ENCODE peak calls at places on chromosomes 2 and 18, in ten cellular contexts. One of them, this sample, is unnamed. For H3K4me1, the result is how much of the 10 kb centered on the place peaks cover.

GRCh38 chr2:239109041-239109915 is 261.4 kb downstream of the TWIST2 start:
- DNase-seq in endothelial cell of umbilical vein: peak
- DNase-seq in GM23338: no peak
- DNase-seq in transverse colon: peak
- DNase-seq in HepG2: no peak
- DNase-seq in K562: no peak
- DNase-seq in prostate gland: peak
- DNase-seq in HCT116: no peak
- DNase-seq in stomach: peak
- DNase-seq in breast epithelium: no peak
- DNase-seq in this sample: no peak

GRCh38 chr2:216287251-216287650 is 85.0 kb downstream of the MARCHF4 start:
- DNase-seq in HepG2: peak
- DNase-seq in stomach: no peak
- DNase-seq in HCT116: no peak
- DNase-seq in prostate gland: peak
- DNase-seq in transverse colon: no peak
- DNase-seq in endothelial cell of umbilical vein: no peak
- DNase-seq in GM23338: no peak
- DNase-seq in breast epithelium: no peak
- DNase-seq in K562: no peak
- DNase-seq in this sample: no peak

GRCh38 chr2:166411473-166412230 is 35.9 kb upstream of the SCN9A start:
- DNase-seq in prostate gland: no peak
- DNase-seq in GM23338: no peak
- DNase-seq in breast epithelium: no peak
- DNase-seq in HepG2: no peak
- DNase-seq in endothelial cell of umbilical vein: no peak
- DNase-seq in transverse colon: no peak
- DNase-seq in HCT116: peak
- DNase-seq in K562: no peak
- DNase-seq in stomach: no peak
- DNase-seq in this sample: no peak

GRCh38 chr2:239386001-239386670 is 14.7 kb downstream of the HDAC4 start:
- DNase-seq in HepG2: no peak
- DNase-seq in GM23338: no peak
- DNase-seq in breast epithelium: no peak
- DNase-seq in stomach: no peak
- DNase-seq in HCT116: no peak
- DNase-seq in prostate gland: no peak
- DNase-seq in transverse colon: no peak
- DNase-seq in K562: no peak
- DNase-seq in endothelial cell of umbilical vein: no peak
- DNase-seq in this sample: peak

GRCh38 chr2:242075163-242075562 is 205.6 kb downstream of the RTP5 start:
- DNase-seq in stomach: no peak
- DNase-seq in HepG2: no peak
- DNase-seq in GM23338: no peak
- DNase-seq in endothelial cell of umbilical vein: no peak
- DNase-seq in transverse colon: no peak
- DNase-seq in breast epithelium: no peak
- DNase-seq in K562: no peak
- DNase-seq in HCT116: peak
- DNase-seq in prostate gland: no peak
- DNase-seq in this sample: no peak

GRCh38 chr18:22342625-22343024 is 75.1 kb downstream of the CTAGE1 start:
- DNase-seq in GM23338: no peak
- DNase-seq in breast epithelium: no peak
- DNase-seq in K562: peak
- DNase-seq in endothelial cell of umbilical vein: peak
- DNase-seq in stomach: peak
- DNase-seq in HCT116: no peak
- DNase-seq in prostate gland: no peak
- DNase-seq in transverse colon: peak
- DNase-seq in HepG2: no peak
- DNase-seq in this sample: no peak

GRCh38 chr2:107064750-107065149 is 178.8 kb upstream of the ST6GAL2 start:
- DNase-seq in transverse colon: no peak
- DNase-seq in GM23338: no peak
- DNase-seq in stomach: no peak
- DNase-seq in prostate gland: no peak
- DNase-seq in K562: no peak
- DNase-seq in HepG2: no peak
- DNase-seq in HCT116: no peak
- DNase-seq in endothelial cell of umbilical vein: no peak
- DNase-seq in breast epithelium: no peak
- DNase-seq in this sample: no peak

GRCh38 chr2:74374509-74375205 is 5.5 kb downstream of the DCTN1 start:
- DNase-seq in stomach: peak
- DNase-seq in HepG2: no peak
- DNase-seq in breast epithelium: no peak
- DNase-seq in transverse colon: peak
- DNase-seq in GM23338: peak
- DNase-seq in K562: peak
- DNase-seq in endothelial cell of umbilical vein: peak
- DNase-seq in HCT116: no peak
- DNase-seq in prostate gland: peak
- DNase-seq in this sample: no peak

GRCh38 chr2:179273461-179273962 is 8.9 kb upstream of the SESTD1 start:
- DNase-seq in endothelial cell of umbilical vein: no peak
- DNase-seq in transverse colon: no peak
- DNase-seq in HepG2: peak
- DNase-seq in GM23338: no peak
- DNase-seq in K562: no peak
- DNase-seq in prostate gland: no peak
- DNase-seq in breast epithelium: no peak
- DNase-seq in HCT116: no peak
- DNase-seq in stomach: no peak
- DNase-seq in this sample: no peak

GRCh38 chr2:37633838-37634237 is 37.6 kb downstream of the CDC42EP3 start:
- DNase-seq in prostate gland: no peak
- DNase-seq in breast epithelium: no peak
- DNase-seq in GM23338: no peak
- DNase-seq in stomach: no peak
- DNase-seq in transverse colon: no peak
- DNase-seq in HCT116: no peak
- DNase-seq in endothelial cell of umbilical vein: no peak
- DNase-seq in HepG2: no peak
- DNase-seq in K562: no peak
- DNase-seq in this sample: no peak

GRCh38 chr2:176079851-176080539 is 3.8 kb downstream of the EVX2 start:
- DNase-seq in prostate gland: no peak
- DNase-seq in endothelial cell of umbilical vein: no peak
- DNase-seq in HepG2: no peak
- DNase-seq in K562: peak
- DNase-seq in GM23338: peak
- DNase-seq in breast epithelium: no peak
- DNase-seq in transverse colon: no peak
- DNase-seq in HCT116: peak
- DNase-seq in stomach: no peak
- DNase-seq in this sample: no peak

GRCh38 chr18:32349728-32350395 is 120.8 kb downstream of the GAREM1 start:
- DNase-seq in HCT116: peak
- DNase-seq in stomach: peak
- DNase-seq in HepG2: peak
- DNase-seq in prostate gland: peak
- DNase-seq in GM23338: no peak
- DNase-seq in endothelial cell of umbilical vein: peak
- DNase-seq in transverse colon: peak
- DNase-seq in K562: no peak
- DNase-seq in breast epithelium: peak
- DNase-seq in this sample: no peak

GRCh38 chr2:80288576-80288975 is 16.0 kb downstream of the LRRTM1 start:
- DNase-seq in endothelial cell of umbilical vein: no peak
- DNase-seq in HCT116: no peak
- DNase-seq in stomach: no peak
- DNase-seq in breast epithelium: no peak
- DNase-seq in GM23338: peak
- DNase-seq in transverse colon: no peak
- DNase-seq in prostate gland: no peak
- DNase-seq in HepG2: no peak
- DNase-seq in K562: peak
- DNase-seq in this sample: no peak

GRCh38 chr18:907171-907879 is 2.7 kb downstream of the ADCYAP1 start:
- DNase-seq in HepG2: no peak
- DNase-seq in breast epithelium: no peak
- DNase-seq in HCT116: no peak
- DNase-seq in transverse colon: no peak
- DNase-seq in stomach: no peak
- DNase-seq in K562: no peak
- DNase-seq in prostate gland: no peak
- DNase-seq in GM23338: peak
- DNase-seq in endothelial cell of umbilical vein: no peak
- DNase-seq in this sample: no peak

GRCh38 chr2:52518673-52519072 is 1248.9 kb upstream of the CHAC2 start:
- DNase-seq in HepG2: no peak
- DNase-seq in K562: no peak
- DNase-seq in endothelial cell of umbilical vein: no peak
- DNase-seq in GM23338: no peak
- DNase-seq in HCT116: no peak
- DNase-seq in stomach: no peak
- DNase-seq in breast epithelium: no peak
- DNase-seq in prostate gland: no peak
- DNase-seq in transverse colon: no peak
- DNase-seq in this sample: no peak

DNA sequence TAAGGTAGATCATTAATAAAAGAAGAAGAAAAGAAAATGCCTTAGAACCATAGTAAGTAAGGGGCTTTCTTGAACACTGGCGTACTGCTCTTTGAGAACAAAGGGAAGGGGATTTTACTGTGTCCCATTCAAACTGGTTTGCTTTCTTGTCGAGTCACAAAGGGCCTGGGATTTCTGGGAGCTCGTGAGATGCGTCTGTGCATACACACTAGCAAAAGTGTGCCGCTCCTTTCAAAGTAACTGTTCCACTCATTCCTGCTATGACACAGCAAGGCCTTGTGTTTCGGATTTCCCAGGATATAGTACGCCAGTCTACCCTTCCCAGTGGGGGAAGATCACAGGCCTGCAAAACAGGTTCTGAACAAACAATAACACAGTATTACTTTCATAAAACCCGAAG is 93.0 kb downstream of the KCTD18 start:
- DNase-seq in HCT116: no peak
- DNase-seq in breast epithelium: no peak
- DNase-seq in stomach: no peak
- DNase-seq in endothelial cell of umbilical vein: no peak
- DNase-seq in transverse colon: no peak
- DNase-seq in GM23338: peak
- DNase-seq in K562: no peak
- DNase-seq in prostate gland: peak
- DNase-seq in HepG2: no peak
- DNase-seq in this sample: no peak
- H3K4me1 ChIP-seq in HCT116: under half
- H3K4me1 ChIP-seq in breast epithelium: under half
- H3K4me1 ChIP-seq in stomach: under half
- H3K4me1 ChIP-seq in endothelial cell of umbilical vein: under half
- H3K4me1 ChIP-seq in transverse colon: under half
- H3K4me1 ChIP-seq in GM23338: under half
- H3K4me1 ChIP-seq in K562: under half
- H3K4me1 ChIP-seq in prostate gland: under half
- H3K4me1 ChIP-seq in HepG2: under half
- H3K4me1 ChIP-seq in this sample: under half

GRCh38 chr2:102337481-102338386 is 17.9 kb upstream of the IL18R1 start:
- DNase-seq in stomach: no peak
- DNase-seq in HepG2: no peak
- DNase-seq in endothelial cell of umbilical vein: peak
- DNase-seq in HCT116: no peak
- DNase-seq in breast epithelium: no peak
- DNase-seq in prostate gland: no peak
- DNase-seq in GM23338: no peak
- DNase-seq in K562: peak
- DNase-seq in transverse colon: no peak
- DNase-seq in this sample: no peak
- TF ChIP-seq CTCF in stomach: no peak
- TF ChIP-seq CTCF in HepG2: no peak
- TF ChIP-seq CTCF in endothelial cell of umbilical vein: no peak
- TF ChIP-seq CTCF in HCT116: no peak
- TF ChIP-seq CTCF in breast epithelium: no peak
- TF ChIP-seq CTCF in prostate gland: no peak
- TF ChIP-seq CTCF in GM23338: no peak
- TF ChIP-seq CTCF in K562: no peak
- TF ChIP-seq CTCF in transverse colon: no peak
- TF ChIP-seq CTCF in this sample: no peak

DNA sequence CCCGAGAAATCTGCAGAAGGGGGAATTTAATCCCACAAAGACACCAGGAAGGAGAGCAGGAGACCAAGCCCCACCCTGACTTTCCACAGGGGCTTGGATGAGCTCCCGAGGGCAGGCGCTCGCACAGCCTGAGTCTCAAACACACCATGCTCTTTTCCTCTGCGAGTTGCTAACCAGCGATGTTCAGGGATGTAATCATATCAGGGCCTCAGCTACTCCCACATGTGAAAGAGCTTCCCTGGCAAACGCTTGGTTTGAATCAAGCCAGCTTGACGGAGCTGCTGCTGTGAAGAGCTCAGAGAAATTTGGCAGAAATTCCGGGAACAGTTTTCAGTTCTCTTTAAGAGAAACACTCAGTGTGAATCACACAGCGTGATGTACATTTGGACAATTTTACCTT is 385.8 kb downstream of the GALR1 start:
- DNase-seq in HCT116: no peak
- DNase-seq in HepG2: no peak
- DNase-seq in stomach: no peak
- DNase-seq in transverse colon: no peak
- DNase-seq in endothelial cell of umbilical vein: no peak
- DNase-seq in K562: no peak
- DNase-seq in prostate gland: no peak
- DNase-seq in breast epithelium: no peak
- DNase-seq in GM23338: no peak
- DNase-seq in this sample: no peak
- TF ChIP-seq POLR2AphosphoS5 in HCT116: no peak
- TF ChIP-seq POLR2AphosphoS5 in HepG2: no peak
- TF ChIP-seq POLR2AphosphoS5 in stomach: no peak
- TF ChIP-seq POLR2AphosphoS5 in transverse colon: no peak
- TF ChIP-seq POLR2AphosphoS5 in endothelial cell of umbilical vein: no peak
- TF ChIP-seq POLR2AphosphoS5 in K562: no peak
- TF ChIP-seq POLR2AphosphoS5 in prostate gland: no peak
- TF ChIP-seq POLR2AphosphoS5 in breast epithelium: no peak
- TF ChIP-seq POLR2AphosphoS5 in GM23338: no peak
- TF ChIP-seq POLR2AphosphoS5 in this sample: no peak

DNA sequence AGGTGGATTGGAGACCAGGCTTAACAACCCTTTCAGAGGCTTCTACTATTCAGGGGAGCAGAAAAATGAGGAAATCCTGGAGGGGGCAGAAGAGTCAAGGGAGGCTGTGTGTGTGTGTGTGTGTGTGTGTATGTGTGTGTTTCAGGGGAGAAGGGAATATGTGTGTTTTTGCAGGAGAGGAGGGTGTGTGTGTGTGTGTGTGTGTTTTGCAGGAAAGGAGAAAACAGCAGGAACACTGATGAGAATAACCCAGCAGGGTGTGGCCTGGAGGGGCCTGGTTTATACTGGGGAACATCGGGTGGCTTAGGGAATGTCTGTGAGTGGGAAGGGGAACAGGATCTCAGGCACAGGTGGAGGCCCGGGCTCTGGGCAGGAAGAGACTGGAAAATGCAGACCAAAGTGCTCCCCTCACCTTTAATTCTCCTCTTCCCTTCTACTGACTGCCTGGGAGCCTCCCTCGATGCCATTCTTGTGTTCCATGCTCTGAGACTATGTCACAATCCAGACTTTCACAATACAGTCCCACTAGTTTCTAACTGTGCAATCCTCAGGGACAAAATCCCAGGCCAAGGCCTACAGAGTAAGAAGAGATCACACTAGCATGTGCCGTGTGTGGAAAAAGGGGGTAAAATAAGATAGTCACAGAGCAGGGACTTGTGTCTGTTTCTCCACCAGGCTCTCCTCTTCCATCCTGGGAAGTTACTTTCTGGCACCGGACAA is 10.0 kb downstream of the CYB5A start:
- DNase-seq in prostate gland: no peak
- DNase-seq in transverse colon: peak
- DNase-seq in stomach: no peak
- DNase-seq in HepG2: peak
- DNase-seq in endothelial cell of umbilical vein: no peak
- DNase-seq in K562: no peak
- DNase-seq in breast epithelium: no peak
- DNase-seq in HCT116: no peak
- DNase-seq in GM23338: no peak
- DNase-seq in this sample: no peak
- H3K4me1 ChIP-seq in prostate gland: under half
- H3K4me1 ChIP-seq in transverse colon: under half
- H3K4me1 ChIP-seq in stomach: half or more
- H3K4me1 ChIP-seq in HepG2: half or more
- H3K4me1 ChIP-seq in endothelial cell of umbilical vein: under half
- H3K4me1 ChIP-seq in K562: under half
- H3K4me1 ChIP-seq in breast epithelium: under half
- H3K4me1 ChIP-seq in HCT116: under half
- H3K4me1 ChIP-seq in GM23338: half or more
- H3K4me1 ChIP-seq in this sample: half or more